ENCODE peak calls at places on chromosomes 6 and 20, in seven cellular contexts. E, G, M, Q, V, Z and C are unnamed samples.

GRCh38 chr6:135088818-135089809 is 34.5 kb upstream of the HBS1L start:
- DNase-seq in V (no peak), E (no peak), G (no peak), Q (no peak), M (peak), Z (no peak), C (no peak)

GRCh38 chr6:139325003-139325600 is 33.3 kb upstream of the TXLNB start:
- DNase-seq in G (no peak), V (no peak), E (no peak), M (no peak), Q (no peak), Z (no peak), C (no peak)

GRCh38 chr20:57879437-57880115 is 169.8 kb upstream of the PMEPA1 start:
- DNase-seq in Z (no peak), G (no peak), V (no peak), Q (no peak), E (no peak), M (peak), C (no peak)

GRCh38 chr6:41683460-41684310 is 45.4 kb downstream of the MDFI start:
- DNase-seq in V (peak), M (peak), G (peak), E (peak), Q (peak), Z (peak), C (peak)

GRCh38 chr6:11710968-11711643 is 67.5 kb downstream of the ADTRP start:
- DNase-seq in Z (no peak), E (no peak), Q (no peak), M (no peak), V (no peak), G (no peak), C (no peak)

GRCh38 chr20:62843656-62844055 is 18.0 kb downstream of the TCFL5 start:
- DNase-seq in M (no peak), G (no peak), V (no peak), Q (no peak), E (no peak), Z (no peak), C (no peak)

GRCh38 chr6:48249071-48249470 is 138.1 kb upstream of the PTCHD4 start:
- DNase-seq in E (no peak), M (no peak), Q (no peak), G (no peak), Z (no peak), V (no peak), C (no peak)

GRCh38 chr20:38920851-38921250 is 5.4 kb upstream of the FAM83D start:
- DNase-seq in Q (no peak), E (no peak), Z (no peak), M (no peak), G (no peak), V (no peak), C (no peak)

GRCh38 chr6:145723646-145724045 is 11.7 kb downstream of the EPM2A start:
- DNase-seq in G (no peak), V (no peak), Q (no peak), Z (no peak), E (no peak), M (no peak), C (no peak)

GRCh38 chr6:11263185-11263817 is 30.8 kb upstream of the NEDD9 start:
- DNase-seq in G (no peak), E (peak), V (peak), Z (peak), M (no peak), Q (peak), C (peak)

GRCh38 chr20:44746367-44747165 is 901 bp downstream of the KCNK15 start:
- DNase-seq in V (no peak), Z (peak), Q (no peak), M (peak), G (no peak), E (peak), C (no peak)

GRCh38 chr20:8094845-8095244 is 37.2 kb upstream of the PLCB1 start:
- DNase-seq in Q (no peak), Z (no peak), G (no peak), E (no peak), M (no peak), V (no peak), C (no peak)

GRCh38 chr6:10633216-10633615 is 61.2 kb downstream of the C6orf52 start:
- DNase-seq in Z (no peak), E (no peak), M (no peak), G (no peak), V (no peak), Q (no peak), C (peak)

GRCh38 chr20:48906221-48906877 is 15.2 kb upstream of the ARFGEF2 start:
- DNase-seq in G (no peak), M (no peak), Q (no peak), Z (no peak), V (no peak), E (no peak), C (no peak)

GRCh38 chr6:54579011-54579410 is 267.6 kb upstream of the FAM83B start:
- DNase-seq in G (no peak), V (no peak), E (no peak), Z (no peak), M (no peak), Q (no peak), C (no peak)

GRCh38 chr20:57250607-57251343 is 15.7 kb downstream of the BMP7 start:
- DNase-seq in G (no peak), E (no peak), Z (no peak), Q (no peak), M (no peak), V (no peak), C (no peak)

GRCh38 chr6:101640131-101640530 is 246.6 kb downstream of the GRIK2 start:
- DNase-seq in Z (no peak), V (no peak), M (no peak), E (no peak), G (no peak), Q (no peak), C (no peak)

GRCh38 chr6:100230115-100230975 is 234.4 kb downstream of the SIM1 start:
- DNase-seq in G (no peak), Q (no peak), M (no peak), V (no peak), E (no peak), Z (no peak), C (no peak)

GRCh38 chr6:14664112-14664592 is 546.6 kb downstream of the CD83 start:
- DNase-seq in V (no peak), Z (no peak), G (no peak), M (no peak), Q (no peak), E (no peak), C (peak)

GRCh38 chr20:32251470-32251869 is 26.0 kb upstream of the KIF3B start:
- DNase-seq in M (no peak), G (no peak), E (no peak), Q (no peak), Z (no peak), V (no peak), C (no peak)

GRCh38 chr6:3259491-3259958 is 778 bp downstream of the PSMG4 start:
- DNase-seq in M (peak), Z (no peak), V (peak), Q (no peak), G (no peak), E (peak), C (peak)

GRCh38 chr20:19269737-19270325 is 57.4 kb downstream of the SLC24A3 start:
- DNase-seq in E (no peak), Z (no peak), G (no peak), V (no peak), M (no peak), Q (no peak), C (no peak)

GRCh38 chr6:24899647-24900325 is 36.0 kb downstream of the RIPOR2 start:
- DNase-seq in M (no peak), Z (no peak), E (no peak), Q (no peak), V (no peak), G (no peak), C (no peak)

GRCh38 chr20:17202668-17203067 is 24.2 kb upstream of the PCSK2 start:
- DNase-seq in V (no peak), Z (no peak), M (peak), G (no peak), Q (no peak), E (no peak), C (no peak)

GRCh38 chr6:141610741-141611140 is 522.0 kb upstream of the GJE1 start:
- DNase-seq in E (no peak), G (no peak), V (no peak), Q (no peak), Z (peak), M (peak), C (peak)

GRCh38 chr6:90226257-90226656 is 70.4 kb downstream of the BACH2 start:
- DNase-seq in M (no peak), V (no peak), Z (no peak), G (no peak), Q (no peak), E (no peak), C (no peak)

GRCh38 chr6:131638013-131638412 is 911 bp downstream of the ENPP3 start:
- DNase-seq in M (no peak), G (no peak), V (no peak), Z (no peak), Q (no peak), E (no peak), C (no peak)

GRCh38 chr20:50032955-50033666 is 50.3 kb downstream of the SNAI1 start:
- DNase-seq in G (no peak), E (no peak), Z (no peak), Q (no peak), M (no peak), V (no peak), C (no peak)

GRCh38 chr6:45400021-45400420 is 22.3 kb upstream of the SUPT3H start:
- DNase-seq in G (no peak), Z (no peak), E (no peak), M (no peak), V (no peak), Q (no peak), C (no peak)

GRCh38 chr20:47191074-47191673 is 165.3 kb downstream of the ZMYND8 start:
- DNase-seq in G (no peak), V (no peak), Q (no peak), Z (no peak), E (no peak), M (no peak), C (no peak)

GRCh38 chr6:135226537-135226936 is 45.4 kb downstream of the MYB start:
- DNase-seq in G (no peak), V (no peak), Q (no peak), Z (no peak), M (no peak), E (no peak), C (no peak)

GRCh38 chr20:33475381-33476160 is 14.3 kb upstream of the CBFA2T2 start:
- DNase-seq in Q (no peak), E (no peak), Z (no peak), G (no peak), M (peak), V (peak), C (no peak)

GRCh38 chr20:50690562-50690978 is 772 bp downstream of the RIPOR3 start:
- DNase-seq in M (no peak), E (no peak), G (no peak), Q (no peak), Z (no peak), V (no peak), C (no peak)

GRCh38 chr6:35427851-35428321 is 24.3 kb upstream of the FANCE start:
- DNase-seq in G (no peak), E (no peak), Q (no peak), Z (no peak), V (no peak), M (peak), C (peak)

GRCh38 chr6:37314803-37315515 is 38.8 kb upstream of the RNF8 start:
- DNase-seq in Q (no peak), M (peak), G (no peak), V (peak), E (no peak), Z (no peak), C (no peak)

GRCh38 chr20:15077733-15078132 is 740.3 kb upstream of the FLRT3 start:
- DNase-seq in E (no peak), G (no peak), M (no peak), Q (no peak), Z (no peak), V (no peak), C (no peak)
- H3K4me3 ChIP-seq in E (no peak), G (no peak), M (no peak), Q (no peak), Z (no peak), V (no peak), C (no peak)

GRCh38 chr6:147869869-147870268 is 361.4 kb downstream of the SAMD5 start:
- DNase-seq in G (no peak), V (no peak), E (no peak), Q (no peak), Z (no peak), M (no peak), C (no peak)

GRCh38 chr6:147872002-147872401 is 363.5 kb downstream of the SAMD5 start:
- DNase-seq in E (no peak), M (no peak), V (no peak), Q (no peak), Z (no peak), G (no peak), C (no peak)

GRCh38 chr6:147869223-147869600 is 360.7 kb downstream of the SAMD5 start:
- DNase-seq in G (no peak), E (no peak), M (no peak), Q (no peak), V (no peak), Z (no peak), C (no peak)

GRCh38 chr6:147868493-147869222 is 360.2 kb downstream of the SAMD5 start:
- DNase-seq in E (no peak), M (no peak), Q (no peak), G (no peak), V (no peak), Z (no peak), C (no peak)

DNA sequence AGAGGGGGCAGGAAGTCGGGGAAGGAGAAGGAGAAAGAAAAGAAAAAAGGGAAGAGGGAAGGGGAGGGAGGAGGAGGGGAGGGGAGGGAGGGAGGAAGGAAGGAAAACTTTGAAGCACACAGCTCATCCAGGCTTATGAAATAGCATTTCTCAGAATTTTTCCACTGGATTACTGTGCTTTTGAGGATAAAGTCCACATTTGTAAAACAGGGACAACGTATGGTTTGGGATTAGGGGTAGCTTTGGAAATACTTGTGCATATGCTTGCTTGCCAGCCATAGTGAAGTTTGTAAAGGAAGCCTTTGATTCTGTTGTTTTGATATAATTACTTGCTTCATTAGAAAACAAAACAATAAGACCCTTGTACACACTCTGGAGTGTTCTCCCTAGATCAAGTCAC is 362.3 kb downstream of the SAMD5 start:
- DNase-seq in E (no peak), M (no peak), V (no peak), G (no peak), Q (no peak), Z (no peak), C (no peak)
- H3K4me3 ChIP-seq in E (no peak), M (no peak), V (no peak), G (no peak), Q (no peak), Z (no peak), C (no peak)

GRCh38 chr6:168439791-168440491 is 1.0 kb upstream of the SMOC2 start:
- DNase-seq in M (peak), Z (no peak), V (no peak), E (no peak), G (no peak), Q (no peak), C (no peak)
- H3K4me3 ChIP-seq in M (no peak), Z (no peak), V (no peak), E (no peak), G (no peak), Q (no peak), C (no peak)

GRCh38 chr6:43910638-43911353 is 140.8 kb downstream of the VEGFA start:
- DNase-seq in V (no peak), Q (no peak), E (peak), G (no peak), M (no peak), Z (peak), C (no peak)
- H3K4me3 ChIP-seq in V (no peak), Q (no peak), E (no peak), G (no peak), M (no peak), Z (no peak), C (no peak)

DNA sequence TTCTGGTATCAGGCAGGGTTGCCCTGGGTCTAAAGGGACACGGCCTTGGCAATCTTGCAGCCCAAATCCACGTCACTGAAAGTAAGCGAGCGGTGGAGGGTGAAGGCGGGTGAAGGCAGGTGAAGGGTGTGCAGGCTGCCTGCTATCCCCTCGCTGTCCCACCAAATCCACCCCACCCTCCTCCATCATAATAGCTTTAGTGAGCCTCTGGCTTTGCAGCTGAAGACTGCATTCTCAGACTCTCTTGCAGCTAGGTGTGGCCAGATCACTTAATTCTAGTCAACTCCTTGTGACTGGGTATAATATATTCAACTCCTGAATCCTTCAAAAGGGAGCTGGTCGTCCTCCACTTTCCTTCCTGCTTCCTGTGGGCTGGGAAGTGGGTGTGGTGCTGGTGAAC is 126.7 kb upstream of the TRAF3IP2 start:
- DNase-seq in V (no peak), M (no peak), G (no peak), E (no peak), Z (no peak), Q (no peak), C (no peak)
- H3K4me3 ChIP-seq in V (no peak), M (no peak), G (no peak), E (no peak), Z (no peak), Q (no peak), C (no peak)

GRCh38 chr6:157840776-157841175 is 17.7 kb downstream of the SNX9 start:
- DNase-seq in Z (no peak), E (no peak), M (no peak), Q (no peak), G (no peak), V (no peak), C (no peak)

GRCh38 chr6:157841211-157841840 is 18.3 kb downstream of the SNX9 start:
- DNase-seq in M (no peak), V (peak), Z (no peak), E (no peak), G (no peak), Q (no peak), C (no peak)

GRCh38 chr6:157840261-157840660 is 17.2 kb downstream of the SNX9 start:
- DNase-seq in Q (no peak), M (no peak), V (no peak), G (peak), E (no peak), Z (no peak), C (no peak)

GRCh38 chr6:157839606-157840005 is 16.6 kb downstream of the SNX9 start:
- DNase-seq in E (no peak), M (no peak), V (no peak), Z (no peak), Q (no peak), G (no peak), C (no peak)

DNA sequence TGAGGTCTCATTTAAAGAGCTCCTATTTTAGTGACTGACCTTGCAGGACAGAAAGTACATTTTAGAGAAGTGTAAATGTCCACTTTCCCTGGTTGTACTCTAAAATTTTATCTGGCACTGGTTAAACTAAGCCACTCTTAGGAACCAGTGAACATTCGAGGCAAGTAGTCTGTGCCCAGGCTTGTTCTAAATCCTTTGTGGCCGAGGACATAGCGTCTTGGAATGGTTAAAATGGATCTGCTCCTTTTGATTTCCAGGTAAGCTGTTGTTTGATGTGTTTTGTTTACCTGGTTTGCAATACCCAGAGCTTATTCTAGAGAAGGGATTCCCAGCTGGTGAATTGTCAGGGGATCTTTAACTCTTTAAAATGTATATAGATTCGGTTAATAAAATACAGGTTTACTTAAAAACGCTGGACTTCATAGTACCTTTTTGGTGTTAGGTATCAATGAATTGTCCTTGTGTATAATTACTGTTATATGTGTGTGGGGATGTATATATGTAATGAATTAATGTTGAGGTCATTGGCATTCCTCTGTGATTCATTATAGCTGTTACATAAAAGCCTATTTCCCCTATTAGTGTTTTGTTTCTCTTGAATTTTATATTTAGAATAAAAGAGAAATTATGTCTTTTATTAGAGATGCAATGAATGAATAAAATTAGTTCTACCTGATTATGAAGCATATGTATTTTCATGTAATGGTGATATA is 15.8 kb downstream of the SNX9 start:
- DNase-seq in G (no peak), Q (no peak), V (no peak), Z (no peak), E (no peak), M (no peak), C (no peak)
- H3K4me3 ChIP-seq in G (no peak), Q (no peak), V (no peak), Z (no peak), E (no peak), M (no peak), C (no peak)

DNA sequence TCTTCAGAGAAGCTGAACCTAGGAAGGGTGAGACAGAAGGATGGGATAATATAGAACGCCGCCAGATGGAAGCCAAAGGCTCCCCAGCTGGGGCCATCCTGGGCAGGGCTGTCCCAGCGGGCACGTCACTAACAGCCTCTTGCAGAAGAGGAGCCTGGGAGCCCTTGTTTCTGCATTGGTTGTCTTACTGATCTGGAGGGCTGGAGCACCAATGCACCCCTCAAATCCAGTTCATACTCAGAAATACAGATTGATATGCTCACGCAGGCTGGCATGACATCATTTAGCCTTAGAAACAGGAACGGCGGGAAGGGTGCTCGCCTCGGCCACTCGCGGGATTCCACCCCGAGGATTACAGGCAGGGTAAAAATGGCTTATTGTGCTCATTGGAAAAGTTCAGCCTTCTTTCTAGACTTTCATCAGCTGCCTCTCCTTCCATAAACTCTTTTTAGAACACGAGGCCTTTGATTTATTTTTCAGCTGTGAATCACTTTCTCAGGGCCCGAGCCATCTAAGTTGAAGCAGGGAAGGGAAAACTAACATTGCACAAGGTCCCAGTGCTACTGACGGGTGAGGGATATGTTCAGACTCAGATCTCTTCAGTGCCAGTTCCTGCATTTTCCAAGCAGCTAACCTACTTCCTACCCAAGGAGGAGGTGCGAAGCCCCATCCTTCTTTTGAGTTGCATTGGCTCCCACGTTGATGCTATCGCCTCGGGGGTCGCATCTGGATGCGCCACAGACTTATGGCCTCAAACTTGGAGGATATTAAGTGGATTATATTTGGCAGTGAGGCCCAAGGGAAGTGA is 82.3 kb downstream of the GMPR start:
- DNase-seq in Z (no peak), E (peak), G (no peak), Q (no peak), V (no peak), M (no peak), C (no peak)
- H3K4me3 ChIP-seq in Z (peak), E (peak), G (no peak), Q (no peak), V (no peak), M (no peak), C (peak)